ENCODE peak calls at places on chromosomes 6 and 20, in six cellular contexts. K is Panc1, N is tibial nerve, S is left lung, B is AG04450, Q is dorsolateral prefrontal cortex. W is an unnamed sample.

GRCh38 chr6:36224918-36225461 is 28.4 kb downstream of the BRPF3 start:
- DNase-seq in K (no peak), S (no peak), B (no peak), Q (no peak), N (no peak), W (no peak)

GRCh38 chr20:36548704-36549627 is 7.6 kb downstream of the MYL9 start:
- DNase-seq in N (no peak), S (no peak), B (no peak), Q (no peak), K (no peak), W (no peak)

GRCh38 chr6:122697458-122697857 is 82.1 kb upstream of the FABP7 start:
- DNase-seq in K (no peak), S (no peak), B (no peak), Q (no peak), N (no peak), W (no peak)

GRCh38 chr6:43393597-43393996 is 24.1 kb upstream of the ZNF318 start:
- DNase-seq in K (no peak), Q (no peak), N (no peak), S (no peak), B (no peak), W (no peak)

GRCh38 chr6:132937466-132937906 is 123.1 kb downstream of the RPS12 start:
- DNase-seq in Q (no peak), N (no peak), B (no peak), K (no peak), S (no peak), W (no peak)

GRCh38 chr20:14288341-14289330 is 48.8 kb downstream of the FLRT3 start:
- DNase-seq in S (no peak), B (no peak), K (peak; percentile 54), Q (no peak), N (no peak), W (no peak)

GRCh38 chr6:144217264-144217663 is 66.9 kb downstream of the STX11 start:
- DNase-seq in Q (no peak), K (no peak), N (no peak), B (no peak), S (no peak), W (no peak)

GRCh38 chr6:161228911-161229591 is 44.8 kb downstream of the AGPAT4 start:
- DNase-seq in K (no peak), S (no peak), N (no peak), Q (no peak), B (peak; percentile 65), W (no peak)

GRCh38 chr6:14635195-14635594 is 517.6 kb downstream of the CD83 start:
- DNase-seq in K (no peak), S (no peak), N (no peak), Q (no peak), B (no peak), W (no peak)

GRCh38 chr6:146850238-146850896 is 251.6 kb downstream of the ADGB start:
- DNase-seq in N (no peak), B (peak; percentile 50), S (no peak), Q (peak; percentile 17), K (no peak), W (no peak)

GRCh38 chr20:45322952-45323383 is 14.9 kb upstream of the MATN4 start:
- DNase-seq in Q (peak; percentile 78), N (peak; percentile 53), S (no peak), B (no peak), K (no peak), W (no peak)

GRCh38 chr6:13794184-13794583 is 20.2 kb downstream of the MCUR1 start:
- DNase-seq in B (peak; percentile 4), K (no peak), Q (no peak), S (no peak), N (no peak), W (no peak)

GRCh38 chr20:32007787-32008616 is 2.2 kb upstream of the CCM2L start:
- DNase-seq in K (no peak), N (no peak), Q (no peak), B (no peak), S (no peak), W (no peak)

GRCh38 chr6:13278184-13278583 is 50.2 kb downstream of the TBC1D7 start:
- DNase-seq in B (no peak), Q (no peak), S (no peak), N (no peak), K (no peak), W (no peak)

GRCh38 chr6:124888581-124889371 is 73.5 kb upstream of the RNF217 start:
- DNase-seq in S (no peak), N (no peak), K (no peak), Q (no peak), B (no peak), W (no peak)

GRCh38 chr6:146931214-146931613 is 273.0 kb upstream of the STXBP5 start:
- DNase-seq in Q (no peak), B (no peak), N (no peak), S (no peak), K (no peak), W (no peak)

GRCh38 chr6:128713461-128713860 is 169.5 kb upstream of the LAMA2 start:
- DNase-seq in B (no peak), N (no peak), Q (no peak), S (no peak), K (no peak), W (no peak)

GRCh38 chr20:23232219-23232581 is 118.4 kb upstream of the NXT1 start:
- DNase-seq in S (no peak), K (no peak), Q (no peak), B (no peak), N (no peak), W (no peak)
- H3K27ac ChIP-seq in S (no peak overlapping the region), K (no peak overlapping the region), Q (no peak overlapping the region), B (no peak overlapping the region), N (no peak overlapping the region), W (no peak overlapping the region)

GRCh38 chr6:135323979-135324378 is 142.9 kb downstream of the MYB start:
- DNase-seq in Q (no peak), K (no peak), N (no peak), B (no peak), S (no peak), W (no peak)

GRCh38 chr6:135321012-135321621 is 140.0 kb downstream of the MYB start:
- DNase-seq in Q (no peak), K (no peak), N (no peak), S (no peak), B (no peak), W (no peak)

GRCh38 chr6:135323202-135323668 is 142.1 kb downstream of the MYB start:
- DNase-seq in S (no peak), B (no peak), K (no peak), N (no peak), Q (no peak), W (no peak)

GRCh38 chr6:135324531-135324930 is 143.4 kb downstream of the MYB start:
- DNase-seq in Q (no peak), N (no peak), S (no peak), B (no peak), K (no peak), W (no peak)

GRCh38 chr6:135322427-135323201 is 141.5 kb downstream of the MYB start:
- DNase-seq in S (no peak), B (no peak), Q (no peak), K (no peak), N (no peak), W (no peak)
- H3K27ac ChIP-seq in S (no peak overlapping the region), B (no peak overlapping the region), Q (no peak overlapping the region), K (no peak overlapping the region), N (no peak overlapping the region), W (no peak overlapping the region)

GRCh38 chr6:118780728-118781127 is 113.2 kb upstream of the ASF1A start:
- DNase-seq in N (no peak), K (no peak), S (no peak), Q (no peak), B (no peak), W (no peak)
- H3K27ac ChIP-seq in N (peak overlapping the region; percentile 12), K (no peak overlapping the region), S (no peak overlapping the region), Q (no peak overlapping the region), B (no peak overlapping the region), W (no peak overlapping the region)

GRCh38 chr6:12101653-12102312 is 89.7 kb downstream of the HIVEP1 start:
- DNase-seq in N (no peak), Q (no peak), B (no peak), K (no peak), S (no peak), W (no peak)
- H3K27ac ChIP-seq in N (no peak overlapping the region), Q (no peak overlapping the region), B (no peak overlapping the region), K (no peak overlapping the region), S (no peak overlapping the region), W (no peak overlapping the region)

DNA sequence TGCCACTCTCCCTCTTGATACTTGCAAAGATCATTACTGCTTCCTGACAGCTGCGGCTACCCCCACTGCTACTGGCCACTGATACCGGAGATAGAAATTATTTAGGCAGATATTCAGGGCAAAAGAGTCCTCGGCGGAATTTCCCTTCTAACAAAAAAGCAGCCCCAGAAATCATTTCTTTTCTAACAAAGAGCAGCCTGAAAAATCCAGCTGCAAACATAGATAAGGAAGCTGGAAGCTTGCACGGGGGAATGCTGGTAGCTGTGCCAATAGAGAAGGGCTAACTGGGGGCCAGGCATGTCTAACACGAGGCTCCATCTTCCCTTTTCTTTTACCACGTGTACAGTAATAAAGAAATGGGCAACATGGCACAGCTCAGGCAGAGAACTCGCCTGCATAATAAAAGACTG is 6.2 kb downstream of the TP53RK start:
- DNase-seq in S (no peak), B (no peak), N (no peak), Q (no peak), K (no peak), W (no peak)
- H3K27ac ChIP-seq in S (no peak overlapping the region), B (no peak overlapping the region), N (no peak overlapping the region), Q (no peak overlapping the region), K (no peak overlapping the region), W (peak overlapping the region; percentile 83)

GRCh38 chr20:53284141-53285055 is 309.2 kb downstream of the ZNF217 start:
- DNase-seq in K (no peak), B (no peak), Q (no peak), N (no peak), S (no peak), W (no peak)
- H3K27ac ChIP-seq in K (no peak overlapping the region), B (no peak overlapping the region), Q (no peak overlapping the region), N (no peak overlapping the region), S (no peak overlapping the region), W (no peak overlapping the region)

GRCh38 chr20:4811661-4812181 is 90.0 kb downstream of the PRND start:
- DNase-seq in K (no peak), Q (peak; percentile 44), B (no peak), N (peak; percentile 65), S (peak; percentile 90), W (peak; percentile 83)

GRCh38 chr20:4811257-4811656 is 89.5 kb downstream of the PRND start:
- DNase-seq in N (no peak), B (no peak), Q (no peak), K (no peak), S (no peak), W (no peak)

GRCh38 chr20:4812641-4813075 is 90.9 kb downstream of the PRND start:
- DNase-seq in N (no peak), K (no peak), B (no peak), Q (no peak), S (no peak), W (no peak)

GRCh38 chr20:4813076-4813838 is 91.5 kb downstream of the PRND start:
- DNase-seq in N (no peak), S (peak; percentile 81), B (no peak), K (no peak), Q (peak; percentile 51), W (peak; percentile 51)

GRCh38 chr20:4812216-4812615 is 90.5 kb downstream of the PRND start:
- DNase-seq in K (no peak), N (no peak), Q (no peak), B (no peak), S (no peak), W (no peak)
- H3K27ac ChIP-seq in K (no peak overlapping the region), N (peak overlapping the region; percentile 79), Q (peak overlapping the region; percentile 82), B (no peak overlapping the region), S (peak overlapping the region; percentile 90), W (no peak overlapping the region)